ENCODE peak calls at places on chromosomes 5 and 9, in five cellular contexts. Q is brain microvascular endothelial cell, D is WERI-Rb-1, U is aorta, N is ovary. R is an unnamed sample.

GRCh38 chr5:16844952-16845351 is 91.1 kb downstream of the MYO10 start:
- DNase-seq in U (no peak), Q (no peak), D (no peak), N (no peak), R (no peak)

GRCh38 chr5:142289708-142290573 is 34.9 kb downstream of the SPRY4 start:
- DNase-seq in Q (no peak), N (no peak), D (no peak), U (no peak), R (no peak)

GRCh38 chr9:20640331-20641187 is 18.3 kb upstream of the MLLT3 start:
- DNase-seq in U (peak; percentile 83), Q (peak; percentile 13), N (peak; percentile 15), D (no peak), R (no peak)

GRCh38 chr9:87395804-87396458 is 101.7 kb upstream of the DAPK1 start:
- DNase-seq in D (no peak), N (no peak), Q (no peak), U (no peak), R (no peak)

GRCh38 chr5:133925866-133926488 is 42.4 kb downstream of the C5orf15 start:
- DNase-seq in D (no peak), U (no peak), Q (peak; percentile 40), N (no peak), R (no peak)

GRCh38 chr5:99445805-99446204 is 517.0 kb upstream of the CHD1 start:
- DNase-seq in U (no peak), Q (no peak), D (no peak), N (no peak), R (no peak)

GRCh38 chr5:136016945-136017530 is 11.8 kb upstream of the TGFBI start:
- DNase-seq in U (peak; percentile 90), Q (peak; percentile 79), D (no peak), N (no peak), R (peak; percentile 72)

GRCh38 chr9:83013261-83013610 is 49.7 kb downstream of the RASEF start:
- DNase-seq in N (no peak), U (no peak), Q (peak; percentile 53), D (no peak), R (no peak)

GRCh38 chr5:150642567-150642927 is 2.1 kb downstream of the SYNPO start:
- DNase-seq in U (peak; percentile 90), D (no peak), N (peak; percentile 87), Q (peak; percentile 87), R (no peak)

GRCh38 chr5:59685806-59686205 is 207.7 kb downstream of the PDE4D start:
- DNase-seq in N (no peak), U (no peak), Q (no peak), D (peak; percentile 32), R (no peak)

GRCh38 chr5:158801286-158801685 is 298.4 kb downstream of the EBF1 start:
- DNase-seq in N (no peak), Q (no peak), D (no peak), U (no peak), R (no peak)

GRCh38 chr5:108521841-108522506 is 140.1 kb upstream of the FBXL17 start:
- DNase-seq in D (peak; percentile 32), U (no peak), N (no peak), Q (peak; percentile 67), R (no peak)

GRCh38 chr5:169071-169727 is 22.1 kb upstream of the LRRC14B start:
- DNase-seq in U (peak; percentile 90), N (peak; percentile 85), D (peak; percentile 6), Q (peak; percentile 84), R (no peak)

GRCh38 chr5:31291323-31291854 is 97.9 kb downstream of the CDH6 start:
- DNase-seq in N (no peak), Q (no peak), U (no peak), D (no peak), R (no peak)

GRCh38 chr9:4507731-4508130 is 17.5 kb downstream of the SLC1A1 start:
- DNase-seq in Q (no peak), D (no peak), N (no peak), U (no peak), R (no peak)

GRCh38 chr9:131628821-131629197 is 83.5 kb downstream of the PRRT1B start:
- DNase-seq in D (no peak), U (no peak), N (no peak), Q (no peak), R (no peak)

GRCh38 chr9:131625388-131625787 is 80.1 kb downstream of the PRRT1B start:
- DNase-seq in U (no peak), N (no peak), D (no peak), Q (no peak), R (no peak)

GRCh38 chr9:131627846-131628820 is 82.8 kb downstream of the PRRT1B start:
- DNase-seq in U (no peak), Q (peak; percentile 21), N (no peak), D (peak; percentile 40), R (no peak)

GRCh38 chr9:131625848-131626670 is 80.7 kb downstream of the PRRT1B start:
- DNase-seq in Q (no peak), N (no peak), U (no peak), D (no peak), R (no peak)

DNA sequence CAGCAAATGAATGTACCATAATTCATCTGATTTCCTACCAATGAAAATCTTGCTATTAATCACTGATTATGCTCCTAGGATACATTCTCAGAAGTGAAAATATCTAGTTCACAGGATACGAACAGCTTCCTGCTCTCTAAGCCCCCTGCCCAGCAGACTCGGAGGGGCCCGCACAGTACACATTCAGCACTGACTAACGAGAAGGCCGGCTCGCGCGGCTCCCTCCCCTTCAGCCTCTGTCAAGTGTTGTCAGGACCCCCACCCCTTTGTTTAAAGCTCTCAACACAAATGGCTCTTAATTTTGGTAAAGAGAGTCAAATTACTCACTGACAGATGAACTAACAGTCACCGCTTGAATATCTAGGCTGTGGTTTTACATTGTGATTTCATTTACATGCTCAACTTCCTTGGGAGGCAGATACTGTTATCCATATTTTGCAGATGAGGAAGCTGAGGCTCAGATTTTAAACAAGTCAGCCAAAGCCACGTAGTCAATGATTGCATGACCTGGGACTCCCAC is 82.1 kb downstream of the PRRT1B start:
- DNase-seq in N (no peak), D (no peak), U (no peak), Q (peak; percentile 58), R (no peak)
- H3K27ac ChIP-seq in N (no peak overlapping the region), D (no peak overlapping the region), U (no peak overlapping the region), Q (peak overlapping the region; percentile 82), R (no peak overlapping the region)

DNA sequence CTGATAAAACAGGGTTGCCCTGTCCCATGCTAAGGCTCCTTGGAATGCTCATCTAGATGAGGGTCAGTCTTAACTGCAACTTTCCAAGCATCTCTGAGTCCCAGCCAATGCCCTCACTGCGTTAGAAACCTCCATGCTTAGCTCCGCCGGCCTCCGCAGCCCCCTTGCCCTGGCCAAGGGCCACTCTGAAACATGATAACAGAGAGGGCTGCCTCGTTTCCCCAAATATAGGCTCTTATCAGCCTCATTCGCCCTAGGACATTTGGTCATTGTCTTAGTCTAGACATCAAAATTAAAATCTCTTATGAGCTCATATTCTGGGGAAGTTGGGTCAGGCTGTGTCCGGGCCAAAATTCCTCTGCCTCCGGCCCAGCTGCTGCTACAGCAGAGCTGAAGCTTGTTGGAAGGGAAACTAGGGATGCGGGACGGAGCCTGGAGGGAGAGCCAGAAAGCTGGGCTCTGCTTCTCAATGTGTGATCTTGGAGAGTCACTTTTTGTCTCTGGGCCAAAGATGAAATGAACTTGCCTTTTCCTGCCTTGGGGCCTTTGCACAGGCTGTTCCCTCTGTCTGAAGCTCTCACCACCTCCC is 191.2 kb downstream of the RGS3 start:
- DNase-seq in N (peak; percentile 49), U (peak; percentile 88), D (no peak), Q (no peak), R (no peak)
- H3K27ac ChIP-seq in N (no peak overlapping the region), U (peak overlapping the region; percentile 94), D (peak overlapping the region; percentile 61), Q (no peak overlapping the region), R (no peak overlapping the region)

GRCh38 chr9:33418090-33418489 is 15.7 kb upstream of the AQP7 start:
- DNase-seq in N (no peak), Q (no peak), U (no peak), D (no peak), R (no peak)
- H3K27ac ChIP-seq in N (no peak overlapping the region), Q (no peak overlapping the region), U (no peak overlapping the region), D (no peak overlapping the region), R (peak overlapping the region; percentile 26)

GRCh38 chr9:133562611-133563285 is 28.2 kb downstream of the ADAMTSL2 start:
- DNase-seq in U (no peak), Q (no peak), N (no peak), D (no peak), R (no peak)

GRCh38 chr9:133558191-133559126 is 24.0 kb downstream of the ADAMTSL2 start:
- DNase-seq in U (no peak), N (no peak), D (no peak), Q (peak; percentile 79), R (no peak)

GRCh38 chr9:133561976-133562554 is 27.6 kb downstream of the ADAMTSL2 start:
- DNase-seq in U (no peak), D (no peak), Q (no peak), N (no peak), R (no peak)

GRCh38 chr9:133560311-133560710 is 25.8 kb downstream of the ADAMTSL2 start:
- DNase-seq in Q (no peak), D (no peak), U (no peak), N (no peak), R (no peak)

DNA sequence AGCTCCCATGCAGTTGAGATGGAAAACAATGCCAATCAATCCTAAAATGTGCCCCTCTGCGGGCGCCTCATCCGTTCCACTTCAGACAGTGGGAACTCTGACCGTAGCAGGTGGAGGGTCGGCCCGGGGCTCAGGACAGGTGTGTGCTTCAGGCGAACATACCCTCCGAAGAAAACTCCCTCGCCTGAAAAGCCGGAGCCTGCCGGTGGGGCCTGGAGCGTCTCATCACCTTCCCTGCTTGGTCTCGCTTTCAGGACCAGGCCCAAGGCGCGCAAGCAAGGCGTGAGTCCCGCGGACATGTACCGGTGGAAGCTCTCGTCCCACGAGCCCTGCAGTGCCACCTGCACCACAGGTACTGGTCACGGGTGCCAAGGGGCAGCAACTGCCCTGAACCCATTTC is 26.4 kb downstream of the ADAMTSL2 start:
- DNase-seq in N (no peak), Q (no peak), U (no peak), D (no peak), R (no peak)
- H3K27ac ChIP-seq in N (no peak overlapping the region), Q (no peak overlapping the region), U (no peak overlapping the region), D (no peak overlapping the region), R (no peak overlapping the region)

DNA sequence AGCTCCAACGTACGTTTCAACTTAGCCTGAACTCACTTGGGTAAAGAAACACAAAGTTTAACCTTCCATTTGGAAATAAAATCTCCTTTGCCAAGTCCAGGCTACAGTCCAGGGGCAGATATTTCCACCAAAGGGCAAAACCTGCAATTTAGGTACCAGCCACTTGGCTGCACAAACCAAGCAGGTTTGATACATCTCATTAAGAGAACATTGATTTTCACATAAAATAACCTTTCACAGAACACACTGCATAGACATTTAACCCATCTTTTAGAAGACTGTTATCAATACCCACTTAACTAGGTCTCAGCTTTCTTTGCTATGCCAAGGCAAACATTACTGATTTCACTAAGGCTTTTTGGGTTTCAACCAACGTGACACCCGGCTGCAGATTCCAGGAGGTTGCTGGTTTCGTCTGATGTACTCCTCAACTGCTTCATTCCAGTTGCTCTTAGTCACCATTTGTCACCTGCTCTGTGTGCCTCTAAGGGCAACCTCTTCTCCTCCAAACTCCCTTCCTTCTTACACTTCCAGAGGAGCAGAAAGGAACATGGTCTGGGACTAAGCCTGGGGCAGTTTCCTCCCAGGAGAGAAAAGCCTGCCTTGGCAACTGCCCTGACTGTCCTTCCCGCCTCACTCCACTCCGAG is 67.1 kb downstream of the EPB41L4B start:
- DNase-seq in D (no peak), N (no peak), Q (peak; percentile 59), U (no peak), R (peak; percentile 72)
- H3K27ac ChIP-seq in D (no peak overlapping the region), N (peak overlapping the region; percentile 88), Q (peak overlapping the region; percentile 15), U (peak overlapping the region; percentile 39), R (peak overlapping the region; percentile 94)

GRCh38 chr9:22307013-22307711 is 139.5 kb upstream of the DMRTA1 start:
- DNase-seq in U (no peak), N (no peak), D (peak; percentile 19), Q (peak; percentile 38), R (peak; percentile 22)
- H3K27ac ChIP-seq in U (no peak overlapping the region), N (no peak overlapping the region), D (no peak overlapping the region), Q (no peak overlapping the region), R (no peak overlapping the region)

R was measured in epithelial cell of prostate.